ENCODE peak calls at places on chromosomes 4 and X, in nine cellular contexts. F is thyroid gland, D is ovary, C is IMR-90, G is right lobe of liver, U is erythroblast, T is body of pancreas, B is tibial nerve, Q is breast epithelium. W is an unnamed sample.

GRCh38 chr4:6877070-6877469 is 32.6 kb upstream of the TBC1D14 start:
- DNase-seq in T (no peak), D (no peak), Q (no peak), B (no peak), F (no peak), G (no peak), U (no peak), C (no peak), W (no peak)

GRCh38 chr4:44661940-44662622 is 10.7 kb upstream of the YIPF7 start:
- DNase-seq in G (no peak), Q (no peak), U (no peak), B (no peak), D (no peak), F (no peak), T (no peak), C (no peak), W (peak; percentile 17)

GRCh38 chr4:87865288-87865687 is 32.5 kb downstream of the MEPE start:
- DNase-seq in C (no peak), F (no peak), B (no peak), D (no peak), T (no peak), G (no peak), Q (no peak), U (no peak), W (peak; percentile 13)

GRCh38 chr4:100224701-100225100 is 34.4 kb upstream of the DDIT4L start:
- DNase-seq in C (no peak), D (no peak), B (no peak), Q (no peak), F (no peak), G (no peak), T (no peak), U (no peak), W (no peak)

GRCh38 chr4:110344165-110344564 is 131.8 kb upstream of the ENPEP start:
- DNase-seq in D (no peak), B (no peak), U (no peak), T (no peak), C (no peak), F (no peak), G (no peak), Q (no peak), W (peak; percentile 1)

GRCh38 chrX:106415276-106415895 is 196.4 kb upstream of the RADX start:
- DNase-seq in F (no peak), C (peak; percentile 13), Q (no peak), B (no peak), T (peak; percentile 22), G (no peak), D (no peak), U (no peak), W (peak; percentile 22)

GRCh38 chr4:89248879-89249281 is 58.7 kb downstream of the GPRIN3 start:
- DNase-seq in U (no peak), B (no peak), G (no peak), C (no peak), T (peak; percentile 78), F (no peak), D (no peak), Q (peak; percentile 27), W (no peak)

GRCh38 chr4:184039963-184040383 is 134.9 kb downstream of the STOX2 start:
- DNase-seq in Q (no peak), T (no peak), U (no peak), C (no peak), B (no peak), D (peak; percentile 29), G (no peak), F (no peak), W (no peak)

GRCh38 chr4:20015825-20016224 is 235.9 kb upstream of the SLIT2 start:
- DNase-seq in F (no peak), G (no peak), B (no peak), D (no peak), T (no peak), Q (no peak), U (no peak), C (peak; percentile 80), W (no peak)

GRCh38 chr4:43411226-43411625 is 518.7 kb downstream of the GRXCR1 start:
- DNase-seq in F (no peak), B (no peak), C (peak; percentile 81), Q (no peak), T (no peak), D (no peak), U (no peak), G (no peak), W (no peak)

GRCh38 chr4:84964995-84965557 is 1.4 kb downstream of the WDFY3 start:
- DNase-seq in B (no peak), T (no peak), G (no peak), F (no peak), U (no peak), C (no peak), D (no peak), Q (no peak), W (no peak)

GRCh38 chr4:15779336-15779735 is 1.2 kb downstream of the CD38 start:
- DNase-seq in C (peak; percentile 53), T (peak; percentile 18), B (no peak), G (peak; percentile 74), F (peak; percentile 46), D (no peak), Q (no peak), U (no peak), W (peak; percentile 75)

GRCh38 chrX:34365482-34365881 is 233.4 kb upstream of the FAM47A start:
- DNase-seq in B (no peak), C (peak; percentile 3), D (no peak), F (no peak), G (peak; percentile 29), U (no peak), T (no peak), Q (no peak), W (no peak)

GRCh38 chr4:156971168-156971601 is 414 bp downstream of the PDGFC start:
- DNase-seq in Q (no peak), D (peak; percentile 61), B (no peak), G (peak; percentile 62), F (peak; percentile 67), C (no peak), U (peak; percentile 52), T (peak; percentile 35), W (no peak)

GRCh38 chr4:152460488-152460887 is 75.4 kb downstream of the FBXW7 start:
- DNase-seq in B (no peak), T (no peak), F (no peak), D (no peak), G (no peak), U (peak; percentile 24), C (peak; percentile 78), Q (no peak), W (no peak)

DNA sequence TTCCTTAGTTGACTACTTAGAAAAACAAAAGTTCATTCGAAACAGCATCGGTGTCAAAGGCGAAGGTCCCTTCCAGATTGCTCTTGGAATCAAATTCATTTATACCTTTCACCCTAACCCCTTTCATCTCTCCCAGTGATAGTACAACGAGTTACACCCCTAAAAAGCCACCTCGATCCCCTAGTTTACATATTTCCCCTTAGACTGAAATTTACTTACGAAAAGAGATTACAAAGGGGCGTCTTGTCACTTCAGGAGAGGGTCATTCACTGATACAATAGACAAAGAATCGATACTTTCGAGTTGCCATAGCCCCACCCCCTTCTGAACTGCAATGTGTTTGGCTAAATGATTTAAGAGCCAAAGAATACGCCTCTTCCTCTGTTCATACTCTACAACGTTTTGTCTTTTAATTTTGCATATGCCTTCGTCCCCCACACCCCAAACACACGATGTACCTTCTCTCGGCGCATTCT is 88.3 kb downstream of the HPRT1 start:
- DNase-seq in T (no peak), D (no peak), F (no peak), B (no peak), Q (no peak), C (no peak), G (no peak), U (peak; percentile 42), W (no peak)
- TF ChIP-seq POLR2A in T (no peak), D (no peak), F (peak; percentile 29), B (no peak), Q (no peak), C (no peak), G (no peak), U (no peak), W (no peak)

DNA sequence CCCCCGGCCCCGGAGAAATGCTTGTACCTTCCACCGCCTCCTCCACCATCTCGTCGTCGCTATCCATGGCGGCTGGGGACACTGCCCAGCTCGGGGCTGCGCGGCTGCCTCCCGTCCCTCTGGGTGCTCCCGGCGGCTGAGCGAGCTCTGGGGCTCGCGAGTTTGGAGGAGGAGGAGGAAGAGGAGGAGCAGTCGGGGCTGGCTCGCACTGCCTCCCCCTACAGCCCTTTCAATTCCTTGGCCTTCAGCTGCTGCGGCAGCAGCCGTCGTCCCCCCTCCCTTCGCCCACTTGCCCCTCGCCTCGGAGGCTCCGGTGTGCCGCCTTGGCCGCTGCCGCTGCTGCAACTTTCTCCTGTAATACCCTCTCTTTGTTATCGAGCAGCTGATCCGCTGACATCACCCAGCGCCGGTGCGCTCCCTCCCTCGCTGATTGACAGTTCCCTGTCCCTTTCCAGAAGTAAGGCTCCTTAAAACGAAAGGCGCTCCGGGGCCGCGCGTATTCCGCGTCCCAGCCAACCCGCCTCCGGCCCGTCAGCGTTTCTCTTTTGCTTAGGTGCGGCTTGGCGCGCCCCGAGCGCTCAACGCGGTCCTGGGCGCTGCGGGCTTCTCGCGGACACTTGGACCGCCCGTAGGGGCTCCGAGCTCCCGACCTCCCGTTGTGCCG is at the start of gene SETD7:
- DNase-seq in F (peak; percentile 72), U (peak; percentile 61), C (peak; percentile 76), D (peak; percentile 83), G (peak; percentile 84), Q (peak; percentile 70), T (peak; percentile 82), B (peak; percentile 66), W (peak; percentile 77)
- TF ChIP-seq POLR2A in F (peak; percentile 82), U (no peak), C (peak; percentile 61), D (peak; percentile 83), G (peak; percentile 81), Q (peak; percentile 91), T (peak; percentile 92), B (peak; percentile 86), W (peak; percentile 65)

GRCh38 chrX:155877288-155877687 is 3.9 kb upstream of the VAMP7 start:
- DNase-seq in G (no peak), B (no peak), C (no peak), Q (no peak), F (no peak), U (no peak), D (no peak), T (no peak), W (no peak)

GRCh38 chrX:155886409-155886808 is 5.3 kb downstream of the VAMP7 start:
- DNase-seq in G (no peak), Q (no peak), D (no peak), F (no peak), U (no peak), C (no peak), T (no peak), B (no peak), W (no peak)

GRCh38 chrX:155876704-155877103 is 4.4 kb upstream of the VAMP7 start:
- DNase-seq in G (no peak), C (no peak), D (no peak), T (no peak), Q (no peak), F (no peak), U (no peak), B (no peak), W (no peak)

GRCh38 chrX:155880586-155881157 is 473 bp upstream of the VAMP7 start:
- DNase-seq in Q (no peak), D (no peak), F (no peak), T (no peak), U (peak; percentile 47), G (no peak), B (no peak), C (no peak), W (no peak)

GRCh38 chrX:155881158-155881993 is at the start of gene VAMP7:
- DNase-seq in G (peak; percentile 91), F (peak; percentile 86), C (peak; percentile 84), U (peak; percentile 93), D (peak; percentile 81), Q (peak; percentile 79), T (peak; percentile 84), B (peak; percentile 66), W (peak; percentile 92)
- TF ChIP-seq POLR2A in G (peak; percentile 86), F (peak; percentile 79), C (peak; percentile 70), U (peak; percentile 90), D (no peak), Q (peak; percentile 45), T (peak; percentile 88), B (peak; percentile 49), W (peak; percentile 89)

GRCh38 chr4:176339936-176340761 is 20.4 kb downstream of the SPCS3 start:
- DNase-seq in G (no peak), F (no peak), D (no peak), C (no peak), T (no peak), Q (no peak), B (no peak), U (no peak), W (no peak)
- TF ChIP-seq POLR2A in G (no peak), F (no peak), D (no peak), C (no peak), T (no peak), Q (no peak), B (no peak), U (no peak), W (no peak)